ENCODE peak calls at places on chromosomes 2 and 18, in five cellular contexts. X, J, D, K and R are unnamed samples.
A peak's percentile ranks its signal among the peaks of the same experiment; 100 is the strongest.

GRCh38 chr2:20565623-20566236 is 85.2 kb downstream of the HS1BP3 start:
- DNase-seq in X (no peak), J (no peak), D (peak; percentile 50), K (peak; percentile 80), R (no peak)

GRCh38 chr18:6414118-6414722 is 491 bp downstream of the L3MBTL4 start:
- DNase-seq in X (no peak), J (peak; percentile 74), D (peak; percentile 33), K (no peak), R (no peak)

GRCh38 chr2:38237311-38237710 is 139.8 kb downstream of the ATL2 start:
- DNase-seq in X (no peak), J (no peak), D (peak; percentile 38), K (no peak), R (no peak)

GRCh38 chr2:76684762-76685161 is 837.4 kb downstream of the LRRTM4 start:
- DNase-seq in X (no peak), J (no peak), D (no peak), K (no peak), R (no peak)

GRCh38 chr18:48977914-48978313 is 27.1 kb upstream of the SMAD7 start:
- DNase-seq in X (no peak), J (no peak), D (no peak), K (no peak), R (no peak)

GRCh38 chr18:49524349-49524748 is 37.3 kb upstream of the C18orf32 start:
- DNase-seq in X (no peak), J (no peak), D (no peak), K (peak; percentile 92), R (no peak)

GRCh38 chr2:145007673-145008263 is 487.8 kb upstream of the ZEB2 start:
- DNase-seq in X (peak; percentile 66), J (no peak), D (peak; percentile 78), K (no peak), R (no peak)

GRCh38 chr18:49563130-49563540 is 1.3 kb downstream of the LIPG start:
- DNase-seq in X (no peak), J (no peak), D (peak; percentile 45), K (peak; percentile 83), R (no peak)

GRCh38 chr2:14675489-14675888 is 43.0 kb downstream of the LRATD1 start:
- DNase-seq in X (no peak), J (no peak), D (no peak), K (no peak), R (no peak)

GRCh38 chr2:213248637-213249036 is 35.6 kb upstream of the SPAG16 start:
- DNase-seq in X (no peak), J (no peak), D (no peak), K (peak; percentile 76), R (no peak)

GRCh38 chr2:98329549-98329948 is 16.7 kb upstream of the CNGA3 start:
- DNase-seq in X (no peak), J (no peak), D (no peak), K (no peak), R (no peak)

GRCh38 chr2:214577769-214578168 is 166.9 kb downstream of the VWC2L start:
- DNase-seq in X (no peak), J (no peak), D (peak; percentile 13), K (peak; percentile 17), R (no peak)

GRCh38 chr18:37252854-37253396 is 312.7 kb downstream of the CELF4 start:
- DNase-seq in X (no peak), J (no peak), D (no peak), K (no peak), R (no peak)

GRCh38 chr2:20781656-20782265 is 41.1 kb downstream of the LDAH start:
- DNase-seq in X (peak; percentile 7), J (peak; percentile 48), D (peak; percentile 38), K (peak; percentile 15), R (no peak)

GRCh38 chr2:88735853-88736252 is 44.4 kb downstream of the RPIA start:
- DNase-seq in X (no peak), J (no peak), D (no peak), K (peak; percentile 68), R (no peak)

GRCh38 chr18:61743775-61744531 is 148.9 kb downstream of the RNF152 start:
- DNase-seq in X (peak; percentile 46), J (no peak), D (peak; percentile 15), K (no peak), R (no peak)

GRCh38 chr2:56671973-56672569 is 488.3 kb downstream of the CCDC85A start:
- DNase-seq in X (no peak), J (no peak), D (no peak), K (no peak), R (no peak)

GRCh38 chr18:27871731-27872130 is 305.2 kb downstream of the CDH2 start:
- DNase-seq in X (no peak), J (no peak), D (no peak), K (no peak), R (no peak)

GRCh38 chr18:32549248-32549842 is 78.7 kb upstream of the GAREM1 start:
- DNase-seq in X (peak; percentile 34), J (peak; percentile 58), D (peak; percentile 56), K (peak; percentile 51), R (peak; percentile 51)

GRCh38 chr2:200432296-200432695 is 77.6 kb downstream of the KCTD18 start:
- DNase-seq in X (no peak), J (no peak), D (no peak), K (no peak), R (no peak)

GRCh38 chr2:239257511-239257937 is 143.3 kb downstream of the HDAC4 start:
- DNase-seq in X (peak; percentile 96), J (no peak), D (peak; percentile 94), K (no peak), R (no peak)

GRCh38 chr2:55090702-55091101 is 40.5 kb upstream of the RTN4 start:
- DNase-seq in X (peak; percentile 77), J (no peak), D (peak; percentile 71), K (no peak), R (no peak)

GRCh38 chr2:65612654-65613053 is 180.3 kb upstream of the SPRED2 start:
- DNase-seq in X (no peak), J (no peak), D (no peak), K (no peak), R (no peak)

GRCh38 chr18:59681521-59682004 is 15.7 kb downstream of the CCBE1 start:
- DNase-seq in X (no peak), J (no peak), D (no peak), K (no peak), R (no peak)

GRCh38 chr2:204691911-204692510 is 146.7 kb downstream of the PARD3B start:
- DNase-seq in X (peak; percentile 91), J (no peak), D (peak; percentile 87), K (peak; percentile 78), R (peak; percentile 44)

GRCh38 chr2:219286436-219287115 is 7.4 kb downstream of the DNAJB2 start:
- DNase-seq in X (no peak), J (no peak), D (no peak), K (no peak), R (no peak)

GRCh38 chr2:236976271-236977120 is 109.2 kb upstream of the COPS8 start:
- DNase-seq in X (no peak), J (no peak), D (no peak), K (no peak), R (no peak)

GRCh38 chr2:66481100-66481549 is 46.2 kb downstream of the MEIS1 start:
- DNase-seq in X (peak; percentile 84), J (no peak), D (peak; percentile 89), K (peak; percentile 9), R (peak; percentile 42)

GRCh38 chr2:205746408-205746785 is 64.1 kb downstream of the NRP2 start:
- DNase-seq in X (no peak), J (no peak), D (no peak), K (no peak), R (no peak)

GRCh38 chr2:240642061-240642805 is 17.0 kb downstream of the GPR35 start:
- DNase-seq in X (no peak), J (no peak), D (no peak), K (no peak), R (no peak)

GRCh38 chr2:125405816-125406215 is 1250.1 kb upstream of the GYPC start:
- DNase-seq in X (peak; percentile 97), J (no peak), D (peak; percentile 91), K (peak; percentile 30), R (no peak)

GRCh38 chr18:24071779-24072178 is 57.2 kb downstream of the TTC39C start:
- DNase-seq in X (no peak), J (no peak), D (no peak), K (no peak), R (no peak)

DNA sequence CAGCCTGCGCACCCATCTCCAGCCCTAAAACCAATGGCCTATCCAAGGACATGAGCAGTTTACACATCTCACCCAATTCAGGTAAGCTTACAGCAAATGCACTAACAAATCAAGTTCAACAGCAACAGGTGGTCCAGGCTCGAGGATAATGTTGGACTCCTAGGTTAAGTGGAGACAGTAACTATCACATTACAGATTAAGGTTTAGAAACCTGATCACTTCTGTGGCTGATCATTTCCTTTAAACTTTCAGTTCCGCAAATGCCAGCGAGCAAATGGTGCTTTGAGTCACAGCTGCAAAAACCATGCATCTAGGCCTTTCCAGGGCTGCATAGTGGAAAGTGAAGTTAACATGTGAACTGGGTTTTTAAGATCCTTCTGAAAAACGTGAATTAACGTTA is 259.4 kb downstream of the GBX2 start:
- DNase-seq in X (no peak), J (no peak), D (no peak), K (no peak), R (no peak)
- H3K4me3 ChIP-seq in X (no peak overlapping the region), J (no peak overlapping the region), D (no peak overlapping the region), K (no peak overlapping the region), R (no peak overlapping the region)

GRCh38 chr2:231666171-231667095 is 41.9 kb upstream of the PTMA start:
- DNase-seq in X (peak; percentile 91), J (peak; percentile 87), D (peak; percentile 96), K (peak; percentile 99), R (no peak)
- H4K91ac ChIP-seq in X (peak overlapping the region; percentile 100), J (peak overlapping the region; percentile 98), D (peak overlapping the region; percentile 87), K (peak overlapping the region; percentile 97), R (peak overlapping the region; percentile 93)

GRCh38 chr18:12990128-12990485 is 1.1 kb upstream of the CEP192 start:
- DNase-seq in X (no peak), J (no peak), D (peak; percentile 1), K (no peak), R (no peak)
- H3K4me3 ChIP-seq in X (no peak overlapping the region), J (peak overlapping the region; percentile 88), D (no peak overlapping the region), K (peak overlapping the region; percentile 55), R (peak overlapping the region; percentile 44)

DNA sequence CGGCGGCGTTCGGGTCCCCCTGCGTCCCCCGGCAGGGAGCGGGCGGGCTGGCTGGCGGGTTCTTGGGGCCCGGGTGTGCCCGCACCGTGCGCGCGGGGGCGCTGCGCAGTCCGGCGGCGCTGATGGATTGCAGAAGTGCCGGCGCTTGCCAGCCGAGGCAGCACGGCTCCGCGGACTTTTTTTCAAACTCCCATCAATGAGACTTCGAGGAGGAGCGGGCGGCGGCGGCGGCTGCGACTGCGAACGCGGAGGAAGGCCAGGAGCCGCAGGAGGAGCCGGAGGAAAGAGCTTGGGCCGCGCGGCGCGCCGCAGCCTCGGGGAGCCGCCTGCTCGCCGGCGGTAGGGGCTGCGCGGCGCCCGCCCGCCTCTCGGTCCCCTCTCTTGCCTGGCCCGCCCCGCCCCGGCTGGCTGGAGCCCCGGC is at the start of gene GLI2:
- DNase-seq in X (peak; percentile 87), J (peak; percentile 90), D (peak; percentile 89), K (peak; percentile 9), R (peak; percentile 81)
- H4K91ac ChIP-seq in X (peak within 1 kb of the TSS; percentile 96), J (peak within 1 kb of the TSS; percentile 94), D (peak within 1 kb of the TSS; percentile 98), K (peak within 1 kb of the TSS; percentile 45), R (peak within 1 kb of the TSS; percentile 97)